ENCODE peak calls at places on chromosomes 11 and 22, in ten cellular contexts. W is colonic mucosa, A is brain microvascular endothelial cell, R is SK-N-SH, X is ovary, N is mammary epithelial cell, O is cardiac muscle cell, I is MM.1S, G is uterus, L is GM23338. S is an unnamed sample. For H3K27me3, the result is how much of the 10 kb centered on the place peaks cover.

GRCh38 chr11:68012044-68012842 is 2.1 kb downstream of the ALDH3B1 start:
- DNase-seq in W (no peak), A (no peak), R (no peak), X (no peak), N (no peak), O (no peak), I (no peak), G (no peak), L (no peak), S (no peak)

GRCh38 chr22:48824673-48825651 is 1002.7 kb downstream of the BRD1 start:
- DNase-seq in W (no peak), A (no peak), R (no peak), X (no peak), N (no peak), O (no peak), I (no peak), G (no peak), L (no peak), S (no peak)

GRCh38 chr11:62128835-62129234 is 5.0 kb downstream of the INCENP start:
- DNase-seq in W (no peak), A (no peak), R (peak), X (no peak), N (no peak), O (no peak), I (no peak), G (no peak), L (no peak), S (no peak)

GRCh38 chr11:62400760-62401159 is 18.1 kb upstream of the SCGB1A1 start:
- DNase-seq in W (peak), A (peak), R (peak), X (peak), N (no peak), O (peak), I (no peak), G (peak), L (no peak), S (no peak)

GRCh38 chr22:46360891-46361290 is 25.4 kb downstream of the TRMU start:
- DNase-seq in W (no peak), A (no peak), R (no peak), X (no peak), N (no peak), O (no peak), I (no peak), G (no peak), L (no peak), S (no peak)

GRCh38 chr22:47310601-47311000 is 548.2 kb downstream of the TBC1D22A start:
- DNase-seq in W (no peak), A (no peak), R (no peak), X (no peak), N (peak), O (no peak), I (no peak), G (no peak), L (no peak), S (no peak)

GRCh38 chr11:70090989-70091388 is 12.9 kb downstream of the ANO1 start:
- DNase-seq in W (no peak), A (no peak), R (no peak), X (no peak), N (no peak), O (no peak), I (no peak), G (no peak), L (no peak), S (no peak)

GRCh38 chr11:66586136-66586535 is 6.7 kb downstream of the CCDC87 start:
- DNase-seq in W (no peak), A (no peak), R (no peak), X (no peak), N (no peak), O (no peak), I (no peak), G (no peak), L (no peak), S (no peak)

GRCh38 chr22:43202326-43202725 is 15.4 kb upstream of the TTLL12 start:
- DNase-seq in W (no peak), A (no peak), R (no peak), X (no peak), N (no peak), O (no peak), I (no peak), G (no peak), L (no peak), S (no peak)

GRCh38 chr11:102810943-102811528 is 13.1 kb upstream of the MMP1 start:
- DNase-seq in W (no peak), A (peak), R (peak), X (no peak), N (peak), O (peak), I (peak), G (no peak), L (peak), S (peak)

GRCh38 chr11:64451856-64452255 is 92.9 kb downstream of the RPS6KA4 start:
- DNase-seq in W (no peak), A (no peak), R (no peak), X (no peak), N (no peak), O (no peak), I (no peak), G (no peak), L (no peak), S (no peak)

GRCh38 chr11:64456509-64457320 is 97.8 kb downstream of the RPS6KA4 start:
- DNase-seq in W (no peak), A (no peak), R (no peak), X (no peak), N (no peak), O (no peak), I (no peak), G (no peak), L (no peak), S (no peak)

GRCh38 chr11:64455436-64456261 is 96.7 kb downstream of the RPS6KA4 start:
- DNase-seq in W (no peak), A (no peak), R (no peak), X (no peak), N (no peak), O (no peak), I (no peak), G (no peak), L (no peak), S (no peak)

GRCh38 chr11:64450168-64450560 is 91.2 kb downstream of the RPS6KA4 start:
- DNase-seq in W (no peak), A (no peak), R (no peak), X (no peak), N (no peak), O (no peak), I (no peak), G (no peak), L (no peak), S (no peak)

DNA sequence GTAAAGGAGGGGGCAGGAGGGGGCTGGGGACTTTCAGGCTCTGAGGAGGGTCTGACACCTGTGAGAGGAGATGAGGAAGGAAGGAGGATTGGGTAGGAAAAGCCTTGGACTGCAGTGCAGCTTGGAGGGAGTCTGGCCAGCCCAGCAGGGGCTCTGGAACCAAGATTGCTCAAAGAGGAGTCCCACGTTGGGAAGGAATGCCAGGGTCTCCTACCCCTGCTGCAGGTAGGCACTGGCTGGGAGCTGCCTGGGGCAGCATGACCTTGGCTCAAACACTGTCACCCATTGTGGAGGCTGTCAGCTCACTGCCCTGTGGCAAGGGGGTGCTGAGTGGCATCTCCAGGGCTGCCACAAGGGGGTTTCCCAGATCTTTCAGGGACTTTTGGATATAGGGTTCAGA is 94.5 kb downstream of the RPS6KA4 start:
- DNase-seq in W (no peak), A (no peak), R (no peak), X (no peak), N (no peak), O (no peak), I (no peak), G (no peak), L (no peak), S (no peak)
- H3K27me3 ChIP-seq in W (under half), A (under half), R (under half), X (under half), N (under half), O (under half), I (half or more), G (under half), L (under half), S (under half)

GRCh38 chr11:71251761-71252433 is 480 bp downstream of the SHANK2 start:
- DNase-seq in W (peak), A (no peak), R (peak), X (no peak), N (no peak), O (peak), I (no peak), G (no peak), L (peak), S (peak)
- H3K27me3 ChIP-seq in W (under half), A (under half), R (under half), X (under half), N (under half), O (half or more), I (half or more), G (under half), L (under half), S (under half)

GRCh38 chr11:26467506-26467905 is 104.6 kb downstream of the MUC15 start:
- DNase-seq in W (no peak), A (no peak), R (no peak), X (no peak), N (no peak), O (no peak), I (no peak), G (no peak), L (no peak), S (no peak)

GRCh38 chr11:26465270-26465669 is 106.8 kb downstream of the MUC15 start:
- DNase-seq in W (no peak), A (no peak), R (no peak), X (no peak), N (no peak), O (no peak), I (no peak), G (no peak), L (no peak), S (no peak)

GRCh38 chr11:26474401-26474800 is 97.7 kb downstream of the MUC15 start:
- DNase-seq in W (no peak), A (no peak), R (no peak), X (no peak), N (no peak), O (no peak), I (no peak), G (no peak), L (no peak), S (no peak)

GRCh38 chr11:26473216-26474194 is 98.6 kb downstream of the MUC15 start:
- DNase-seq in W (no peak), A (no peak), R (no peak), X (no peak), N (no peak), O (no peak), I (no peak), G (no peak), L (no peak), S (no peak)

DNA sequence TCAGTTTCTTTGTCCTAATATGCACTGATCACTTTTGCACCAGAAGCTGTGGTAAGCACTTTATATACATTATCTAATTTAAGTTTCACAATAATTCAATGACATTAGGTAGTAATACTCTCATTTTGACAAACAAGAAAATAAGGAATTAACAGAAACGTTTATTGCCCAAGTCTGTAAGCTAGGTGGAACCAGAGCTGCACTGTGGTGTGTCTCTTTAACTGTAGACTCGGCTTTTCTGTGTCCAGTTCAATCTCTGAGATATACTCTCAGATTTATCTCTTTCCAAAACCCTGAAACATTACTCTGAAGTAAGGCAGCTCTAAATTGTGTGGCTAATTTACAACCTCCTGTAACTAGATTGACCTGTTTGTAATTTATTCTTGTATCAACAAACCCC is 101.1 kb downstream of the MUC15 start:
- DNase-seq in W (no peak), A (no peak), R (no peak), X (no peak), N (no peak), O (no peak), I (no peak), G (no peak), L (no peak), S (no peak)
- H3K27me3 ChIP-seq in W (under half), A (under half), R (under half), X (under half), N (under half), O (under half), I (under half), G (under half), L (under half), S (under half)

DNA sequence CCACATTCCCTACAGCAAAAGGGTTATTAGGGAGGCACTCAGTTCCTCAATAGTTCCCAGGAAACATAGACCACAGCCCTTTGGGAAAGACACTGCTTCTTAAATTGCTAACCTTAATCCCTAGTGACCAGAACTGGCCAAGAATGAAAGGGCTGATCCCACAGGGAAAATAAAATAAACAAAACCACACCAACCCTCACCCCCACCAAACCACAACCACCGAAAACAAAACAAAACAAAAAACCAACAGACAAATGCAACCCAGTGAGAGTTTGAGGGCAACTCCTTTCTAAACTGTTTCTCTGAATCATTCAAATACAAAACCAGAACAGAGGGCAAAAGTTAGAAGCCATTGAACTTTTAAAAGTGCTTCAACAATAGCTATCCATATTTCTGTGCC is 57.2 kb downstream of the NAV2 start:
- DNase-seq in W (no peak), A (peak), R (no peak), X (no peak), N (peak), O (peak), I (peak), G (no peak), L (no peak), S (no peak)
- H3K27me3 ChIP-seq in W (under half), A (under half), R (under half), X (under half), N (under half), O (half or more), I (under half), G (under half), L (under half), S (under half)

GRCh38 chr11:43556269-43556668 is 124.3 kb upstream of the HSD17B12 start:
- DNase-seq in W (no peak), A (no peak), R (no peak), X (no peak), N (no peak), O (no peak), I (no peak), G (no peak), L (peak), S (no peak)
- H3K27me3 ChIP-seq in W (under half), A (half or more), R (under half), X (under half), N (under half), O (under half), I (under half), G (under half), L (half or more), S (under half)

GRCh38 chr11:124839051-124839971 is 25.9 kb upstream of the ROBO3 start:
- DNase-seq in W (no peak), A (no peak), R (peak), X (no peak), N (no peak), O (no peak), I (no peak), G (no peak), L (peak), S (peak)

GRCh38 chr11:124841765-124842700 is 23.2 kb upstream of the ROBO3 start:
- DNase-seq in W (no peak), A (no peak), R (no peak), X (no peak), N (no peak), O (no peak), I (no peak), G (no peak), L (no peak), S (peak)

GRCh38 chr11:124840666-124841065 is 24.6 kb upstream of the ROBO3 start:
- DNase-seq in W (no peak), A (no peak), R (no peak), X (no peak), N (no peak), O (no peak), I (no peak), G (no peak), L (no peak), S (no peak)

GRCh38 chr11:124841186-124841585 is 24.0 kb upstream of the ROBO3 start:
- DNase-seq in W (no peak), A (no peak), R (no peak), X (no peak), N (peak), O (no peak), I (no peak), G (no peak), L (no peak), S (no peak)

DNA sequence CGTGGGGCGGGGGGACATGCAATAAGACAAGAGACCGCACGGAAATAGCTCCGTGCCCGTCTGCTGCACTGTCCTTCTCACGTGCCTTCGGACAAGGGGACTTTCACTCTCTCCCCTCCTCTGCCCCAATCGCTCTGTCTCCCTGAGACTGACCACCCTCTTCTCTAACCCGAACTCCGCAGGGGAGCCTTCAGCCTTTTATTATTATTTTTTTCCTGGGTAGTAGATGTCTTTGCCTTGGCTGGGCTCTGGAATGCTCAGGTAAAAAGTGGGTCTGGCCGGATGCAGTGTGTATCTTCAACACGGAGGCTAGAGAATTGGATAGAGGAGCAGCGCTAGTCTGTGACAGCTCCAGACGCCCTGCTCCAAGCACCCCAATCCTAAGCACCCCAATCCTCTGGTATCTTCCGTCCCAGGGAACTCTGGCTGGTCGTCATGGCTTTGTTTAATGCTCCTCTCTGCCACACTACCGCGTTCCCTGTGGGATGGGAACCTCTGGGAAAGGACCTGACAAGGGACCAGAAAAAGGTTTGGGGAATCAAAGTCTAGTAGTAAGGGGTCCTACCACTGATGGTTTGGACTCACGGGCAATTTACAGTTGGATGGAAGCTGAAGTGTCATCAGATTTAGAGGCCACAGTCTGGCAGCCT is 25.1 kb upstream of the ROBO3 start:
- DNase-seq in W (no peak), A (no peak), R (no peak), X (no peak), N (no peak), O (no peak), I (no peak), G (no peak), L (no peak), S (peak)
- H3K27me3 ChIP-seq in W (half or more), A (half or more), R (under half), X (under half), N (half or more), O (half or more), I (half or more), G (under half), L (half or more), S (half or more)

GRCh38 chr11:19441752-19442553 is 201.2 kb upstream of the E2F8 start:
- DNase-seq in W (no peak), A (peak), R (peak), X (peak), N (peak), O (peak), I (peak), G (no peak), L (no peak), S (peak)

GRCh38 chr11:19447150-19447566 is 206.4 kb upstream of the E2F8 start:
- DNase-seq in W (no peak), A (no peak), R (no peak), X (no peak), N (peak), O (peak), I (no peak), G (no peak), L (no peak), S (peak)

GRCh38 chr11:19442554-19442910 is 201.8 kb upstream of the E2F8 start:
- DNase-seq in W (no peak), A (no peak), R (no peak), X (no peak), N (no peak), O (no peak), I (no peak), G (no peak), L (no peak), S (no peak)

GRCh38 chr11:19445771-19446170 is 205.0 kb upstream of the E2F8 start:
- DNase-seq in W (no peak), A (no peak), R (no peak), X (no peak), N (no peak), O (no peak), I (no peak), G (no peak), L (no peak), S (no peak)

GRCh38 chr11:19444231-19444630 is 203.5 kb upstream of the E2F8 start:
- DNase-seq in W (no peak), A (no peak), R (no peak), X (no peak), N (no peak), O (peak), I (no peak), G (no peak), L (no peak), S (no peak)
- H3K27me3 ChIP-seq in W (under half), A (under half), R (under half), X (under half), N (under half), O (under half), I (under half), G (under half), L (under half), S (under half)

GRCh38 chr11:830295-831131 is 2.2 kb upstream of the CD151 start:
- DNase-seq in W (peak), A (peak), R (peak), X (peak), N (peak), O (peak), I (peak), G (peak), L (peak), S (peak)

GRCh38 chr11:829946-830294 is 2.2 kb downstream of the CRACR2B start:
- DNase-seq in W (no peak), A (no peak), R (no peak), X (no peak), N (no peak), O (no peak), I (no peak), G (no peak), L (peak), S (peak)

GRCh38 chr11:827861-828167 is at the start of gene CRACR2B:
- DNase-seq in W (peak), A (no peak), R (no peak), X (no peak), N (no peak), O (no peak), I (peak), G (no peak), L (no peak), S (no peak)

GRCh38 chr11:828501-829115 is 889 bp downstream of the CRACR2B start:
- DNase-seq in W (no peak), A (no peak), R (no peak), X (no peak), N (no peak), O (no peak), I (no peak), G (no peak), L (no peak), S (no peak)

GRCh38 chr11:829116-829945 is 1.6 kb downstream of the CRACR2B start:
- DNase-seq in W (peak), A (no peak), R (no peak), X (no peak), N (no peak), O (peak), I (no peak), G (no peak), L (peak), S (peak)
- H3K27me3 ChIP-seq in W (under half), A (under half), R (under half), X (under half), N (under half), O (under half), I (under half), G (under half), L (under half), S (under half)